ENCODE peak calls at places on chromosomes 12 and 14, in six cellular contexts. G is IMR-90, V is GM12892, H is heart left ventricle, I is A549, O is breast epithelium. L is an unnamed sample.

GRCh38 chr12:44154128-44154527 is 318.2 kb downstream of the TMEM117 start:
- DNase-seq in G (peak; percentile 62), V (no peak), H (no peak), I (no peak), O (no peak), L (no peak)

GRCh38 chr12:67826946-67827719 is 162.1 kb upstream of the IFNG-AS1 start:
- DNase-seq in G (peak; percentile 66), V (no peak), H (no peak), I (peak; percentile 9), O (no peak), L (no peak)

GRCh38 chr12:62601765-62602444 is 135.3 kb downstream of the MON2 start:
- DNase-seq in G (no peak), V (no peak), H (no peak), I (no peak), O (no peak), L (peak; percentile 34)

GRCh38 chr12:26293612-26294011 is 98.2 kb downstream of the SSPN start:
- DNase-seq in G (no peak), V (no peak), H (no peak), I (no peak), O (no peak), L (no peak)

GRCh38 chr14:22434030-22434429 is 155.0 kb downstream of the DAD1 start:
- DNase-seq in G (no peak), V (no peak), H (no peak), I (no peak), O (no peak), L (no peak)

GRCh38 chr12:93813972-93814821 is 137.0 kb downstream of the CRADD start:
- DNase-seq in G (peak; percentile 94), V (no peak), H (peak; percentile 86), I (no peak), O (peak; percentile 81), L (no peak)

GRCh38 chr12:94074970-94075695 is 73.2 kb upstream of the PLXNC1 start:
- DNase-seq in G (peak; percentile 89), V (no peak), H (peak; percentile 78), I (peak; percentile 66), O (peak; percentile 54), L (peak; percentile 67)

GRCh38 chr12:53174881-53175491 is 5.5 kb upstream of the ZNF740 start:
- DNase-seq in G (peak; percentile 42), V (no peak), H (no peak), I (peak; percentile 94), O (no peak), L (peak; percentile 68)

GRCh38 chr12:98123186-98123585 is 392.2 kb upstream of the TMPO start:
- DNase-seq in G (no peak), V (no peak), H (no peak), I (no peak), O (no peak), L (no peak)

GRCh38 chr14:90295870-90296516 is 35.7 kb downstream of the NRDE2 start:
- DNase-seq in G (peak; percentile 67), V (no peak), H (no peak), I (no peak), O (no peak), L (peak; percentile 86)

GRCh38 chr14:78399316-78399889 is 229.2 kb downstream of the NRXN3 start:
- DNase-seq in G (no peak), V (no peak), H (no peak), I (no peak), O (no peak), L (peak; percentile 34)

DNA sequence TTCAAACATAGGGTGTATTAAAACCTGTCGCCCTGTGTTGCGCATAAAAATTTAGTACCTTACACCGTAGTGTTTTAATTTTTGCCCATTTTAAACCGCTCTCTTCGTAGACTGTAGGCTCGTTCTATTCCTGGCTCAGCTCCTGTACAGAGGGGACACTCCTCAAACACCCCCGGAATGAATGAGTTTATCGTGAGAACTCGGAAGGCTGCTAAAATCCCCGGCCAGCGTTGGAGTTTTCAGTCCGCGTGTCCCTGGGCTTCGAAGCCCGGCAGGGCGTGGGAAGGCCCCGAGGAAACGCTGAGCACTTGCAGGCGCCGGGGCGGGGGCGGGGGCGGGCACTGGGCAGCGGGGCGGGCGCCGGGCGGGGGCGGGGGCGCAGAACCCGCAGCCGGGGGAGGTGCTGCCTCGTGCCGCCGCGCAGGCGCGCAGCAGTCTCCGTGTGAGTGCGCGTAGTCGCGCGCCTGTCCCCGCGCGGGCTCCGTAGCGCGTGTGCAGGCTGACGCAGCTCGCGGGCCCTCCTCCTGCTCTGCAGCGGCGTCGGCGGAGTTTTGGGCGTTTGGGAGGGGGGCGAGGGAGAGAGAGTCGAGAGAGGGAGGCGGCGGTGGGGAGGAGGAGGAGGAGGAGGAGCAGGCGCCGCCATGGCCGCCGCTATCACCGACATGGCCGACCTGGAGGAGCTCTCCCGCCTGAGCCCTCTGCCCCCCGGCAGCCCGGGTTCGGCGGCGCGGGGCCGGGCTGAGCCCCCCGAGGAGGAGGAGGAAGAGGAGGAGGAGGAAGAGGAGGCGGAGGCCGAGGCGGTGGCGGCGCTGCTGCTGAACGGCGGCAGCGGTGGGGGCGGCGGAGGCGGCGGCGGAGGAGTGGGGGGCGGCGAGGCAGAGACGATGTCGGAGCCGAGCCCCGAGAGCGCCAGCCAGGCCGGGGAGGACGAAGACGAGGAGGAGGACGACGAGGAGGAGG is at the start of gene AEBP2:
- DNase-seq in G (peak; percentile 95), V (peak; percentile 82), H (peak; percentile 97), I (peak; percentile 96), O (peak; percentile 88), L (peak; percentile 100)
- TF ChIP-seq POLR2A in G (peak; percentile 78), V (peak; percentile 52), H (no peak), I (peak; percentile 83), O (peak; percentile 69), L (peak; percentile 98)

GRCh38 chr14:95346820-95347219 is 27.1 kb upstream of the CLMN start:
- DNase-seq in G (no peak), V (no peak), H (no peak), I (no peak), O (peak; percentile 10), L (no peak)
- TF ChIP-seq POLR2A in G (no peak), V (no peak), H (no peak), I (no peak), O (no peak), L (no peak)

GRCh38 chr12:47782372-47782770 is 9.3 kb downstream of the SLC48A1 start:
- DNase-seq in G (no peak), V (no peak), H (no peak), I (no peak), O (no peak), L (no peak)
- TF ChIP-seq POLR2A in G (no peak), V (no peak), H (no peak), I (no peak), O (no peak), L (no peak)

DNA sequence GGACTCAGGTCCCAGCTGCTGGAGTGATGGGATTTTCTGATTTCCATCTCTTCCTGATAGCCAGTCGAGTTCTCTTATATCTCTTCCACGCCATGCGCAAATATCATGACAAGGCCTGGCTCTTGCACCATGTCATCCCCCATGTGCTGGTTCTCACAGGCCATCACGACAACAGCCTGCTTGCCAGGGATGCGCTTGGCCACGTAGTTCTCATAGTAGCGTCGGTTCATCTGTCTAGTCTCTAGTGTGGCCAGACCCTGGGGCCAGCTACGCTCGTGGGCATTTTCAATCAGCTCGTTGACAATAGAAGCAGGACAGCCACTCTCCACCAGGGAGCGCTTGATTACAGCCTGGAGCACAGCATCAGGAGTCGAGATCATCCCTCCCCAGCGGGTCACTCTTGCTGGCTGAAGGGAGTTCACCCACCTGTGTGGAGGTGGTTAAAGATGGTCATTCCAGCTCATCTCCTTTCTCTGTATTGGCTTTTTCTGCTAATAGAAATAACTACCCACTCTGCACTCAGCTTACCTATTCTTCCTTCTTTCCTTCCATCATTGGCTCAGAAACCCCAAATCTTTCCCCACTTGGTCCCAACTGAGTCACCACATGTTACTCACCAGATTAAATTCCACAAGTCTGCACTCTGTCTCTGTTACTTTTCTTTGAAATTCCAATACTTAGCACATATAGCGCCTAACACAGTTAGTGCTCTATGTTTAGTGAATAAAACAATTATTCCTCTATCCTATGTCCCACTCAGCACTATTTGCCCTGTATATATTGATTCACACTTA is 15.2 kb downstream of the RNF41 start:
- DNase-seq in G (peak; percentile 54), V (no peak), H (peak; percentile 64), I (peak; percentile 74), O (no peak), L (peak; percentile 69)
- TF ChIP-seq POLR2A in G (no peak), V (no peak), H (no peak), I (no peak), O (no peak), L (no peak)

GRCh38 chr14:67512463-67513134 is 20.5 kb upstream of the PLEKHH1 start:
- DNase-seq in G (no peak), V (no peak), H (no peak), I (no peak), O (no peak), L (no peak)

GRCh38 chr14:67513631-67514108 is 19.4 kb upstream of the PLEKHH1 start:
- DNase-seq in G (no peak), V (no peak), H (no peak), I (no peak), O (peak; percentile 37), L (no peak)

GRCh38 chr14:67508973-67509372 is 20.5 kb upstream of the TMEM229B start:
- DNase-seq in G (no peak), V (no peak), H (no peak), I (no peak), O (no peak), L (no peak)

GRCh38 chr14:67510836-67511235 is 22.3 kb upstream of the PLEKHH1 start:
- DNase-seq in G (no peak), V (no peak), H (no peak), I (no peak), O (no peak), L (no peak)

GRCh38 chr14:67510121-67510520 is 21.6 kb upstream of the TMEM229B start:
- DNase-seq in G (peak; percentile 30), V (no peak), H (no peak), I (no peak), O (no peak), L (no peak)
- TF ChIP-seq POLR2A in G (no peak), V (no peak), H (no peak), I (no peak), O (no peak), L (no peak)

DNA sequence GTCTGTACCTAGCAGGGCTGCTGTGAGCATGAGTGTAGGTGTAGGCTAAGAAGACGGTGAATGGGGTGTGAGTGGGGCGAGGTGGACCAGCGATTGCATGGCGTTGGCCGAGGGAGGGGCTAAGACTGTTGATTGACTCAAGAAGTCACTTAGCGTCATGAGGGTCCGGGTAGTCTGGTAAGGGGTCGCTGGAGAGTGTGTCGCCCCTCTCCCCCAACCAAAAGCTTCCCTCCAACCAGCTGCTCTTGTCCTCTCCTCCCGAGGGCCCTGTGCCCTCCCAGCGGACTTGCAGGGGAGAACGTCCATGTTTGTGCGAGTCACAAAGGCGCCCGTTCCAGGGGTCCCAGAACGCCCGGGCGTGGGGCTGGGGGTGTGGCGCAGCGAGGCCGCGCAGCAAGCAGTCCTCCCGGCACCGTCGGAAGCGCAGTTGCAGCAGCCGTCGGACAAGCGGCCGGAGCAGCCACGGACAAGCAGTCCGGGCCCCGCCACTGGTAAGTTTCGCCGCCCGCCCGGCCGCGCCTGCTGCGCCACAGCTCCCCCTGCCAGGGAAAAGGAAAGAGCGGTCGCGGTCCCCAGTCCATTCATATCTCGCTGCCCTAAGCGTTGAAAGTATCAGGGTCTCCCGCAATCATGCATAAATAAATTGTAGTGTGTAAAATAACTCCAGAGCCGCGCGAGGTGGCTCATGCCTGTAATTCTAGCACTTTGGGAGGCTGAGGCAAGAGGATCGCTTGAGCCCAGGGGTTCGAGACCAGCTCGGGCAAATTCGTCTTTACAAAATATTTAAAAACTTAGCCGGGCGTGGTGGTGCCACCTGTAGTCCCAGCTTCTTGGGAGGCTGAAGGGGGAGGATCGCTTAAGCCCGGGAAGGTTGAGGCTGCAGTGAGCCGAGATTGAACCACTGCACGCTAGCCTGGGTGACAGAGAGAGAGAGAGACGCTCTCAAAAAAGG is at the start of gene CCDC63:
- DNase-seq in G (no peak), V (peak; percentile 53), H (peak; percentile 75), I (peak; percentile 75), O (no peak), L (peak; percentile 86)
- TF ChIP-seq POLR2A in G (no peak), V (no peak), H (no peak), I (no peak), O (no peak), L (no peak)